ENCODE peak calls at places on chromosomes 2 and 18, in six cellular contexts. One of them, this sample, is unnamed.

GRCh38 chr2:25561136-25561850 is 112.1 kb downstream of the DTNB start:
- DNase-seq in activated naive CD8-positive, alpha-beta T cell treated with anti-CD3 and anti-CD28 coated beads, Interleukin-2, amount 50 U/mL, for 24 hours: peak
- DNase-seq in SJCRH30: no peak
- DNase-seq in ureter: no peak
- DNase-seq in stromal cell of bone marrow: no peak
- DNase-seq in DMS53: no peak
- DNase-seq in this sample: no peak

GRCh38 chr2:38700113-38700780 is 34.3 kb downstream of the GALM start:
- DNase-seq in stromal cell of bone marrow: no peak
- DNase-seq in activated naive CD8-positive, alpha-beta T cell treated with anti-CD3 and anti-CD28 coated beads, Interleukin-2, amount 50 U/mL, for 24 hours: no peak
- DNase-seq in SJCRH30: no peak
- DNase-seq in ureter: no peak
- DNase-seq in DMS53: no peak
- DNase-seq in this sample: no peak

GRCh38 chr2:160317113-160318099 is 117.3 kb upstream of the ITGB6 start:
- DNase-seq in stromal cell of bone marrow: peak
- DNase-seq in SJCRH30: no peak
- DNase-seq in DMS53: no peak
- DNase-seq in activated naive CD8-positive, alpha-beta T cell treated with anti-CD3 and anti-CD28 coated beads, Interleukin-2, amount 50 U/mL, for 24 hours: no peak
- DNase-seq in ureter: no peak
- DNase-seq in this sample: no peak

GRCh38 chr2:233329489-233330135 is 22.0 kb downstream of the SAG start:
- DNase-seq in DMS53: no peak
- DNase-seq in ureter: no peak
- DNase-seq in stromal cell of bone marrow: no peak
- DNase-seq in SJCRH30: peak
- DNase-seq in activated naive CD8-positive, alpha-beta T cell treated with anti-CD3 and anti-CD28 coated beads, Interleukin-2, amount 50 U/mL, for 24 hours: no peak
- DNase-seq in this sample: no peak

GRCh38 chr18:58394607-58395425 is 234.1 kb downstream of the ALPK2 start:
- DNase-seq in ureter: no peak
- DNase-seq in stromal cell of bone marrow: no peak
- DNase-seq in DMS53: no peak
- DNase-seq in SJCRH30: no peak
- DNase-seq in activated naive CD8-positive, alpha-beta T cell treated with anti-CD3 and anti-CD28 coated beads, Interleukin-2, amount 50 U/mL, for 24 hours: no peak
- DNase-seq in this sample: no peak

GRCh38 chr2:39247512-39247911 is 3.7 kb upstream of the CDKL4 start:
- DNase-seq in ureter: no peak
- DNase-seq in stromal cell of bone marrow: no peak
- DNase-seq in DMS53: no peak
- DNase-seq in activated naive CD8-positive, alpha-beta T cell treated with anti-CD3 and anti-CD28 coated beads, Interleukin-2, amount 50 U/mL, for 24 hours: no peak
- DNase-seq in SJCRH30: no peak
- DNase-seq in this sample: no peak

GRCh38 chr2:42752299-42752698 is 11.6 kb downstream of the OXER1 start:
- DNase-seq in ureter: no peak
- DNase-seq in stromal cell of bone marrow: no peak
- DNase-seq in SJCRH30: no peak
- DNase-seq in activated naive CD8-positive, alpha-beta T cell treated with anti-CD3 and anti-CD28 coated beads, Interleukin-2, amount 50 U/mL, for 24 hours: no peak
- DNase-seq in DMS53: no peak
- DNase-seq in this sample: no peak

GRCh38 chr2:219641390-219642063 is 14.1 kb downstream of the SLC4A3 start:
- DNase-seq in DMS53: no peak
- DNase-seq in activated naive CD8-positive, alpha-beta T cell treated with anti-CD3 and anti-CD28 coated beads, Interleukin-2, amount 50 U/mL, for 24 hours: no peak
- DNase-seq in ureter: peak
- DNase-seq in stromal cell of bone marrow: no peak
- DNase-seq in SJCRH30: no peak
- DNase-seq in this sample: no peak

GRCh38 chr2:240326246-240326645 is 109.2 kb upstream of the GPC1 start:
- DNase-seq in SJCRH30: no peak
- DNase-seq in stromal cell of bone marrow: no peak
- DNase-seq in activated naive CD8-positive, alpha-beta T cell treated with anti-CD3 and anti-CD28 coated beads, Interleukin-2, amount 50 U/mL, for 24 hours: no peak
- DNase-seq in DMS53: no peak
- DNase-seq in ureter: no peak
- DNase-seq in this sample: peak

GRCh38 chr2:84884396-84884795 is 3.5 kb upstream of the TRABD2A start:
- DNase-seq in stromal cell of bone marrow: no peak
- DNase-seq in activated naive CD8-positive, alpha-beta T cell treated with anti-CD3 and anti-CD28 coated beads, Interleukin-2, amount 50 U/mL, for 24 hours: no peak
- DNase-seq in SJCRH30: no peak
- DNase-seq in DMS53: no peak
- DNase-seq in ureter: no peak
- DNase-seq in this sample: no peak

GRCh38 chr2:195456765-195457164 is 200.3 kb upstream of the SLC39A10 start:
- DNase-seq in SJCRH30: no peak
- DNase-seq in activated naive CD8-positive, alpha-beta T cell treated with anti-CD3 and anti-CD28 coated beads, Interleukin-2, amount 50 U/mL, for 24 hours: no peak
- DNase-seq in stromal cell of bone marrow: no peak
- DNase-seq in DMS53: no peak
- DNase-seq in ureter: no peak
- DNase-seq in this sample: no peak

GRCh38 chr2:120564213-120565094 is 171.2 kb upstream of the GLI2 start:
- DNase-seq in activated naive CD8-positive, alpha-beta T cell treated with anti-CD3 and anti-CD28 coated beads, Interleukin-2, amount 50 U/mL, for 24 hours: no peak
- DNase-seq in DMS53: peak
- DNase-seq in ureter: peak
- DNase-seq in stromal cell of bone marrow: no peak
- DNase-seq in SJCRH30: no peak
- DNase-seq in this sample: no peak

GRCh38 chr2:85216051-85216431 is 82.8 kb downstream of the TCF7L1 start:
- DNase-seq in ureter: no peak
- DNase-seq in DMS53: no peak
- DNase-seq in activated naive CD8-positive, alpha-beta T cell treated with anti-CD3 and anti-CD28 coated beads, Interleukin-2, amount 50 U/mL, for 24 hours: no peak
- DNase-seq in SJCRH30: no peak
- DNase-seq in stromal cell of bone marrow: no peak
- DNase-seq in this sample: no peak

GRCh38 chr18:39235118-39235719 is 1669.6 kb upstream of the CELF4 start:
- DNase-seq in ureter: no peak
- DNase-seq in stromal cell of bone marrow: no peak
- DNase-seq in DMS53: no peak
- DNase-seq in activated naive CD8-positive, alpha-beta T cell treated with anti-CD3 and anti-CD28 coated beads, Interleukin-2, amount 50 U/mL, for 24 hours: no peak
- DNase-seq in SJCRH30: no peak
- DNase-seq in this sample: no peak

GRCh38 chr2:164178835-164179470 is 442.3 kb downstream of the GRB14 start:
- DNase-seq in ureter: no peak
- DNase-seq in stromal cell of bone marrow: peak
- DNase-seq in SJCRH30: no peak
- DNase-seq in activated naive CD8-positive, alpha-beta T cell treated with anti-CD3 and anti-CD28 coated beads, Interleukin-2, amount 50 U/mL, for 24 hours: no peak
- DNase-seq in DMS53: no peak
- DNase-seq in this sample: no peak

GRCh38 chr2:14016289-14016955 is 616.1 kb upstream of the LRATD1 start:
- DNase-seq in ureter: no peak
- DNase-seq in stromal cell of bone marrow: peak
- DNase-seq in SJCRH30: peak
- DNase-seq in DMS53: no peak
- DNase-seq in activated naive CD8-positive, alpha-beta T cell treated with anti-CD3 and anti-CD28 coated beads, Interleukin-2, amount 50 U/mL, for 24 hours: no peak
- DNase-seq in this sample: no peak

This sample was measured in coronary artery.